ENCODE peak calls at places on chromosome 13, in five cellular contexts. K is stimulated activated CD4-positive, alpha-beta T cell treated with anti-CD3 and anti-CD28 coated beads, Interleukin-15, amount 100 ng/mL, for 48 hours; E is stimulated activated CD8-positive, alpha-beta memory T cell treated with anti-CD3 and anti-CD28 coated beads, Interleukin-2, amount 100 ng/mL, for 48 hours; B is NCI-H524; I is KBM-7. H is an unnamed sample.
A peak's percentile ranks its signal among the peaks of the same experiment; 100 is the strongest.

GRCh38 chr13:60229708-60230272 is 66.1 kb upstream of the DIAPH3 start:
- DNase-seq in K (no peak), E (no peak), B (no peak), I (no peak), H (no peak)

GRCh38 chr13:46516624-46517318 is 36.2 kb upstream of the LRCH1 start:
- DNase-seq in K (no peak), E (no peak), B (no peak), I (no peak), H (no peak)

GRCh38 chr13:25215253-25215575 is 43.1 kb upstream of the AMER2 start:
- DNase-seq in K (no peak), E (no peak), B (no peak), I (no peak), H (no peak)

GRCh38 chr13:98797456-98797855 is 45.0 kb upstream of the SLC15A1 start:
- DNase-seq in K (no peak), E (no peak), B (no peak), I (peak; percentile 4), H (no peak)

GRCh38 chr13:78972561-78972960 is 313.6 kb upstream of the OBI1 start:
- DNase-seq in K (no peak), E (no peak), B (no peak), I (no peak), H (no peak)

GRCh38 chr13:24035411-24035810 is 125.1 kb upstream of the SPATA13 start:
- DNase-seq in K (no peak), E (no peak), B (no peak), I (no peak), H (no peak)

GRCh38 chr13:26132756-26133155 is 80.9 kb upstream of the SHISA2 start:
- DNase-seq in K (no peak), E (no peak), B (no peak), I (peak; percentile 6), H (no peak)

GRCh38 chr13:76717092-76717491 is 169.1 kb downstream of the KCTD12 start:
- DNase-seq in K (no peak), E (no peak), B (no peak), I (no peak), H (no peak)

GRCh38 chr13:59303433-59303832 is 860.3 kb downstream of the DIAPH3 start:
- DNase-seq in K (no peak), E (no peak), B (no peak), I (no peak), H (no peak)

GRCh38 chr13:71290963-71291937 is 575.8 kb downstream of the DACH1 start:
- DNase-seq in K (peak; percentile 10), E (no peak), B (no peak), I (peak; percentile 62), H (peak; percentile 71)

GRCh38 chr13:33846306-33847062 is 28.5 kb downstream of the RFC3 start:
- DNase-seq in K (no peak), E (no peak), B (no peak), I (no peak), H (no peak)

GRCh38 chr13:110329798-110330461 is 22.8 kb downstream of the COL4A2 start:
- DNase-seq in K (no peak), E (no peak), B (no peak), I (no peak), H (no peak)

GRCh38 chr13:70960841-70961443 is 852.7 kb upstream of the KLHL1 start:
- DNase-seq in K (no peak), E (no peak), B (peak; percentile 8), I (peak; percentile 28), H (peak; percentile 3)

GRCh38 chr13:113942591-113943103 is 31.2 kb downstream of the C13orf46 start:
- DNase-seq in K (no peak), E (no peak), B (no peak), I (no peak), H (no peak)

GRCh38 chr13:31749929-31750328 is 10.6 kb downstream of the RXFP2 start:
- DNase-seq in K (no peak), E (no peak), B (no peak), I (no peak), H (no peak)

GRCh38 chr13:64591981-64592380 is 2638.2 kb downstream of the PCDH9 start:
- DNase-seq in K (no peak), E (no peak), B (no peak), I (no peak), H (no peak)

GRCh38 chr13:21175656-21176194 is 627 bp downstream of the SKA3 start:
- DNase-seq in K (no peak), E (no peak), B (no peak), I (no peak), H (no peak)

GRCh38 chr13:80339841-80340642 is 884 bp downstream of the SPRY2 start:
- DNase-seq in K (no peak), E (no peak), B (peak; percentile 46), I (peak; percentile 58), H (no peak)

GRCh38 chr13:31023126-31023525 is 90.7 kb downstream of the TEX26 start:
- DNase-seq in K (no peak), E (no peak), B (no peak), I (no peak), H (no peak)

GRCh38 chr13:25678398-25678797 is 306.6 kb downstream of the ATP8A2 start:
- DNase-seq in K (no peak), E (no peak), B (peak; percentile 86), I (no peak), H (no peak)

GRCh38 chr13:72403396-72404010 is 323.9 kb downstream of the MZT1 start:
- DNase-seq in K (no peak), E (no peak), B (no peak), I (no peak), H (no peak)